ENCODE peak calls at places on chromosome 10, in nine cellular contexts. One of them, this sample, is unnamed.

GRCh38 chr10:51302316-51302715 is 228.0 kb downstream of the PRKG1 start:
- DNase-seq in Caco-2: no peak
- DNase-seq in cardiac fibroblast: peak
- DNase-seq in tibial nerve: no peak
- DNase-seq in AG10803: peak
- DNase-seq in fibroblast of the aortic adventitia: peak
- DNase-seq in GM23338: no peak
- DNase-seq in prostate gland: no peak
- DNase-seq in GM12864: no peak
- DNase-seq in this sample: no peak

GRCh38 chr10:81600185-81600584 is 274.8 kb upstream of the NRG3 start:
- DNase-seq in Caco-2: no peak
- DNase-seq in cardiac fibroblast: peak
- DNase-seq in tibial nerve: no peak
- DNase-seq in AG10803: peak
- DNase-seq in fibroblast of the aortic adventitia: no peak
- DNase-seq in GM23338: no peak
- DNase-seq in prostate gland: no peak
- DNase-seq in GM12864: no peak
- DNase-seq in this sample: no peak

GRCh38 chr10:25766687-25767221 is 167.3 kb upstream of the MYO3A start:
- DNase-seq in Caco-2: no peak
- DNase-seq in cardiac fibroblast: no peak
- DNase-seq in tibial nerve: no peak
- DNase-seq in AG10803: no peak
- DNase-seq in fibroblast of the aortic adventitia: no peak
- DNase-seq in GM23338: peak
- DNase-seq in prostate gland: no peak
- DNase-seq in GM12864: no peak
- DNase-seq in this sample: no peak

GRCh38 chr10:123974406-123974805 is 82.8 kb upstream of the CPXM2 start:
- DNase-seq in Caco-2: no peak
- DNase-seq in cardiac fibroblast: peak
- DNase-seq in tibial nerve: no peak
- DNase-seq in AG10803: peak
- DNase-seq in fibroblast of the aortic adventitia: peak
- DNase-seq in GM23338: no peak
- DNase-seq in prostate gland: no peak
- DNase-seq in GM12864: no peak
- DNase-seq in this sample: no peak

GRCh38 chr10:126846959-126847358 is 58.3 kb upstream of the DOCK1 start:
- DNase-seq in Caco-2: no peak
- DNase-seq in cardiac fibroblast: no peak
- DNase-seq in tibial nerve: no peak
- DNase-seq in AG10803: no peak
- DNase-seq in fibroblast of the aortic adventitia: no peak
- DNase-seq in GM23338: peak
- DNase-seq in prostate gland: no peak
- DNase-seq in GM12864: no peak
- DNase-seq in this sample: no peak

GRCh38 chr10:46312953-46313352 is 26.2 kb downstream of the ANTXRL start:
- DNase-seq in Caco-2: no peak
- DNase-seq in cardiac fibroblast: no peak
- DNase-seq in tibial nerve: no peak
- DNase-seq in AG10803: no peak
- DNase-seq in fibroblast of the aortic adventitia: no peak
- DNase-seq in GM23338: no peak
- DNase-seq in prostate gland: no peak
- DNase-seq in GM12864: no peak
- DNase-seq in this sample: no peak

GRCh38 chr10:124493191-124493936 is 31.7 kb downstream of the LHPP start:
- DNase-seq in Caco-2: no peak
- DNase-seq in cardiac fibroblast: no peak
- DNase-seq in tibial nerve: no peak
- DNase-seq in AG10803: no peak
- DNase-seq in fibroblast of the aortic adventitia: no peak
- DNase-seq in GM23338: no peak
- DNase-seq in prostate gland: no peak
- DNase-seq in GM12864: no peak
- DNase-seq in this sample: no peak

GRCh38 chr10:116838143-116838725 is 11.1 kb upstream of the ENO4 start:
- DNase-seq in Caco-2: no peak
- DNase-seq in cardiac fibroblast: no peak
- DNase-seq in tibial nerve: no peak
- DNase-seq in AG10803: no peak
- DNase-seq in fibroblast of the aortic adventitia: no peak
- DNase-seq in GM23338: no peak
- DNase-seq in prostate gland: no peak
- DNase-seq in GM12864: no peak
- DNase-seq in this sample: no peak

GRCh38 chr10:34016541-34016940 is 682.1 kb upstream of the NRP1 start:
- DNase-seq in Caco-2: no peak
- DNase-seq in cardiac fibroblast: no peak
- DNase-seq in tibial nerve: no peak
- DNase-seq in AG10803: no peak
- DNase-seq in fibroblast of the aortic adventitia: no peak
- DNase-seq in GM23338: no peak
- DNase-seq in prostate gland: no peak
- DNase-seq in GM12864: no peak
- DNase-seq in this sample: no peak

GRCh38 chr10:34018129-34018528 is 683.7 kb upstream of the NRP1 start:
- DNase-seq in Caco-2: no peak
- DNase-seq in cardiac fibroblast: no peak
- DNase-seq in tibial nerve: no peak
- DNase-seq in AG10803: no peak
- DNase-seq in fibroblast of the aortic adventitia: no peak
- DNase-seq in GM23338: no peak
- DNase-seq in prostate gland: no peak
- DNase-seq in GM12864: no peak
- DNase-seq in this sample: no peak

GRCh38 chr10:34018811-34019210 is 684.3 kb upstream of the NRP1 start:
- DNase-seq in Caco-2: no peak
- DNase-seq in cardiac fibroblast: no peak
- DNase-seq in tibial nerve: no peak
- DNase-seq in AG10803: no peak
- DNase-seq in fibroblast of the aortic adventitia: no peak
- DNase-seq in GM23338: no peak
- DNase-seq in prostate gland: peak
- DNase-seq in GM12864: no peak
- DNase-seq in this sample: peak

GRCh38 chr10:34015700-34016099 is 681.2 kb upstream of the NRP1 start:
- DNase-seq in Caco-2: no peak
- DNase-seq in cardiac fibroblast: no peak
- DNase-seq in tibial nerve: no peak
- DNase-seq in AG10803: no peak
- DNase-seq in fibroblast of the aortic adventitia: no peak
- DNase-seq in GM23338: no peak
- DNase-seq in prostate gland: no peak
- DNase-seq in GM12864: no peak
- DNase-seq in this sample: no peak

DNA sequence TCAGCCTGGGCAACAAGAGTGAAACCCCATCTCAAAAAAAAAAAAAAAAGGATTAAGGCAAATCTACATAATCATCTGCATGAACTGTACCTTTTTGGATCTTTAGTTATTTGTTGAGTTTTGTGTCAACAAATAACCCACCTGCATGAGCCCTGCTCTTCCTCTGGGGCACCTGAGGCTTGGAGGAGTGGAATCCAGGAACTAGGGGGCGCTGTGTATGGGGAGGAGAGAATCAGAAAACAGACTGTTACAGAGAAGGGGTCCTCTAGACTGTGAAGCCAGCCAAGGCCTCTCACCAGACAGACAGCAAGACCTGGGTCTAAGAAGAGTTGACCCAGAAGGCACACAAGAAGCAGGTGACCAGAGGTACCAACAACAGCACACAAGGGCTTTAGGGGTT is 682.8 kb upstream of the NRP1 start:
- DNase-seq in Caco-2: no peak
- DNase-seq in cardiac fibroblast: no peak
- DNase-seq in tibial nerve: no peak
- DNase-seq in AG10803: no peak
- DNase-seq in fibroblast of the aortic adventitia: no peak
- DNase-seq in GM23338: peak
- DNase-seq in prostate gland: no peak
- DNase-seq in GM12864: no peak
- DNase-seq in this sample: no peak
- TF ChIP-seq CTCF in Caco-2: peak
- TF ChIP-seq CTCF in cardiac fibroblast: peak
- TF ChIP-seq CTCF in tibial nerve: no peak
- TF ChIP-seq CTCF in AG10803: no peak
- TF ChIP-seq CTCF in fibroblast of the aortic adventitia: no peak
- TF ChIP-seq CTCF in GM23338: peak
- TF ChIP-seq CTCF in prostate gland: no peak
- TF ChIP-seq CTCF in GM12864: no peak
- TF ChIP-seq CTCF in this sample: no peak

GRCh38 chr10:72779874-72780273 is 87.9 kb downstream of the MCU start:
- DNase-seq in Caco-2: no peak
- DNase-seq in cardiac fibroblast: no peak
- DNase-seq in tibial nerve: no peak
- DNase-seq in AG10803: no peak
- DNase-seq in fibroblast of the aortic adventitia: no peak
- DNase-seq in GM23338: no peak
- DNase-seq in prostate gland: no peak
- DNase-seq in GM12864: no peak
- DNase-seq in this sample: no peak

GRCh38 chr10:72785422-72785818 is 93.5 kb downstream of the MCU start:
- DNase-seq in Caco-2: no peak
- DNase-seq in cardiac fibroblast: peak
- DNase-seq in tibial nerve: no peak
- DNase-seq in AG10803: no peak
- DNase-seq in fibroblast of the aortic adventitia: peak
- DNase-seq in GM23338: no peak
- DNase-seq in prostate gland: no peak
- DNase-seq in GM12864: no peak
- DNase-seq in this sample: no peak

GRCh38 chr10:72783290-72783689 is 91.3 kb downstream of the MCU start:
- DNase-seq in Caco-2: no peak
- DNase-seq in cardiac fibroblast: no peak
- DNase-seq in tibial nerve: no peak
- DNase-seq in AG10803: no peak
- DNase-seq in fibroblast of the aortic adventitia: no peak
- DNase-seq in GM23338: no peak
- DNase-seq in prostate gland: no peak
- DNase-seq in GM12864: no peak
- DNase-seq in this sample: no peak

GRCh38 chr10:72790216-72790990 is 98.5 kb downstream of the MCU start:
- DNase-seq in Caco-2: no peak
- DNase-seq in cardiac fibroblast: no peak
- DNase-seq in tibial nerve: no peak
- DNase-seq in AG10803: no peak
- DNase-seq in fibroblast of the aortic adventitia: no peak
- DNase-seq in GM23338: no peak
- DNase-seq in prostate gland: no peak
- DNase-seq in GM12864: no peak
- DNase-seq in this sample: no peak

DNA sequence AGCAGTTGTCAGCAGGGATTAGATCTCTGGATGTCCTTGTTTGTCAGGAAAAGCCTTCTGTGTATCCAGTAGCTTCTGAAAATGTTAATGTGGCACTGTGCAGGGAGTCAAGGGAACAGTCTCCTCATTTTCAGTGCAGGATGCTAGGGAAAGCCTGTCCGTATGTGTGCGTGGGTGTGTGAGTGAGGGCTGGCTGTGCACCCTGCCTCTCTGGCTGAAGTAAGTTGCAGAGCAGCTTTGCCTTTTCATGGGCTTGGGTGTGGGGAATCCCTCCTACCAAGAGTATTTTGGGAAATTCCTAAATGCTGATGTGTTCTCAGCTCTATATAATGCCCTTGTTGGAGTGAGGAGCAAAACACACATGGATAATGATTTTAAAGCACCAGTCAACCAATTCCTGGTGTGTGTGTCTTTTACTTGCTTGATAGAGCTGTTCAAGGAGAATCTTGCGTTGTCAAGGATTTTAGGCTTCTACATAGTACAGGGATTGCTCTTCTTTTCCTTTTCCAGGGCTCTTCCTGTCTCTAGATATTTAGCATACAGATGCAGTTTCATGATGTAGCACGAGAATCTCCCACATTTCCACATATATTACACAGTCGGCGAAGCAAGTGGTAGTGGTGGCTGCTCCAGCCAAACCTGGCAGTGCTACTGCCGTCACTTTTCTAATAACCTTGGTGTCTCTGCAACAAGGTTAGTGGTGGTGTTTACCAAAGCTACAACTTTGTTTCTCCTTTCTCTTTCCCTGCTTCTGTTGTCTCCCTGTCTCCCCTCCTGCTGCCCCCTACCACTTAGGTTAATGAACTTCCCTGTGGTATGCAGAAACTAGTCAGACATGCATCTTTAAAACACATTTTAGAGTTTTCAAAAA is 92.8 kb downstream of the MCU start:
- DNase-seq in Caco-2: peak
- DNase-seq in cardiac fibroblast: peak
- DNase-seq in tibial nerve: peak
- DNase-seq in AG10803: peak
- DNase-seq in fibroblast of the aortic adventitia: peak
- DNase-seq in GM23338: peak
- DNase-seq in prostate gland: peak
- DNase-seq in GM12864: no peak
- DNase-seq in this sample: no peak
- H3K4me3 ChIP-seq in Caco-2: no peak
- H3K4me3 ChIP-seq in cardiac fibroblast: no peak
- H3K4me3 ChIP-seq in tibial nerve: no peak
- H3K4me3 ChIP-seq in AG10803: peak
- H3K4me3 ChIP-seq in fibroblast of the aortic adventitia: peak
- H3K4me3 ChIP-seq in GM23338: no peak
- H3K4me3 ChIP-seq in prostate gland: no peak
- H3K4me3 ChIP-seq in GM12864: no peak
- H3K4me3 ChIP-seq in this sample: no peak

GRCh38 chr10:29326886-29327789 is 38.3 kb downstream of the LYZL1 start:
- DNase-seq in Caco-2: peak
- DNase-seq in cardiac fibroblast: no peak
- DNase-seq in tibial nerve: no peak
- DNase-seq in AG10803: no peak
- DNase-seq in fibroblast of the aortic adventitia: no peak
- DNase-seq in GM23338: no peak
- DNase-seq in prostate gland: no peak
- DNase-seq in GM12864: no peak
- DNase-seq in this sample: no peak
- TF ChIP-seq CTCF in Caco-2: no peak
- TF ChIP-seq CTCF in cardiac fibroblast: no peak
- TF ChIP-seq CTCF in tibial nerve: no peak
- TF ChIP-seq CTCF in AG10803: no peak
- TF ChIP-seq CTCF in fibroblast of the aortic adventitia: no peak
- TF ChIP-seq CTCF in GM23338: no peak
- TF ChIP-seq CTCF in prostate gland: no peak
- TF ChIP-seq CTCF in GM12864: no peak
- TF ChIP-seq CTCF in this sample: no peak

GRCh38 chr10:91799580-91799975 is 1.4 kb downstream of the TNKS2 start:
- DNase-seq in Caco-2: no peak
- DNase-seq in cardiac fibroblast: peak
- DNase-seq in tibial nerve: no peak
- DNase-seq in AG10803: no peak
- DNase-seq in fibroblast of the aortic adventitia: no peak
- DNase-seq in GM23338: no peak
- DNase-seq in prostate gland: no peak
- DNase-seq in GM12864: no peak
- DNase-seq in this sample: no peak

GRCh38 chr10:91797874-91798735 is at the start of gene TNKS2:
- DNase-seq in Caco-2: peak
- DNase-seq in cardiac fibroblast: peak
- DNase-seq in tibial nerve: peak
- DNase-seq in AG10803: peak
- DNase-seq in fibroblast of the aortic adventitia: peak
- DNase-seq in GM23338: peak
- DNase-seq in prostate gland: peak
- DNase-seq in GM12864: peak
- DNase-seq in this sample: peak

GRCh38 chr10:91798736-91799579 is 732 bp downstream of the TNKS2 start:
- DNase-seq in Caco-2: peak
- DNase-seq in cardiac fibroblast: peak
- DNase-seq in tibial nerve: peak
- DNase-seq in AG10803: peak
- DNase-seq in fibroblast of the aortic adventitia: peak
- DNase-seq in GM23338: peak
- DNase-seq in prostate gland: peak
- DNase-seq in GM12864: no peak
- DNase-seq in this sample: peak

GRCh38 chr10:91796332-91797076 is 1.7 kb upstream of the TNKS2 start:
- DNase-seq in Caco-2: no peak
- DNase-seq in cardiac fibroblast: peak
- DNase-seq in tibial nerve: no peak
- DNase-seq in AG10803: no peak
- DNase-seq in fibroblast of the aortic adventitia: peak
- DNase-seq in GM23338: peak
- DNase-seq in prostate gland: peak
- DNase-seq in GM12864: peak
- DNase-seq in this sample: no peak

GRCh38 chr10:91797077-91797690 is 1.0 kb upstream of the TNKS2 start:
- DNase-seq in Caco-2: no peak
- DNase-seq in cardiac fibroblast: no peak
- DNase-seq in tibial nerve: no peak
- DNase-seq in AG10803: no peak
- DNase-seq in fibroblast of the aortic adventitia: no peak
- DNase-seq in GM23338: no peak
- DNase-seq in prostate gland: no peak
- DNase-seq in GM12864: no peak
- DNase-seq in this sample: no peak
- H3K4me3 ChIP-seq in Caco-2: peak
- H3K4me3 ChIP-seq in cardiac fibroblast: peak
- H3K4me3 ChIP-seq in tibial nerve: peak
- H3K4me3 ChIP-seq in AG10803: peak
- H3K4me3 ChIP-seq in fibroblast of the aortic adventitia: peak
- H3K4me3 ChIP-seq in GM23338: peak
- H3K4me3 ChIP-seq in prostate gland: peak
- H3K4me3 ChIP-seq in GM12864: peak
- H3K4me3 ChIP-seq in this sample: peak